ENCODE peak calls at places on chromosomes 11 and 22, in six cellular contexts. B is H1, L is stomach, J is HepG2, P is sigmoid colon, C is upper lobe of left lung. V is an unnamed sample.

GRCh38 chr11:35897019-35897418 is 46.8 kb upstream of the LDLRAD3 start:
- DNase-seq in B (no peak), L (no peak), J (no peak), P (no peak), C (no peak), V (peak)

GRCh38 chr11:131667566-131667965 is 297.2 kb downstream of the NTM start:
- DNase-seq in B (no peak), L (no peak), J (no peak), P (peak), C (no peak), V (no peak)

GRCh38 chr11:105840391-105840790 is 181.6 kb downstream of the MSANTD4 start:
- DNase-seq in B (no peak), L (no peak), J (no peak), P (no peak), C (no peak), V (no peak)

GRCh38 chr22:26589845-26590524 is at the start of gene TPST2:
- DNase-seq in B (peak), L (peak), J (peak), P (peak), C (peak), V (peak)

GRCh38 chr11:73379189-73379880 is 3.1 kb downstream of the RELT start:
- DNase-seq in B (no peak), L (peak), J (no peak), P (no peak), C (no peak), V (no peak)

GRCh38 chr11:26726960-26727359 is 5.1 kb upstream of the SLC5A12 start:
- DNase-seq in B (no peak), L (no peak), J (no peak), P (no peak), C (no peak), V (no peak)

GRCh38 chr11:26247340-26247739 is 84.6 kb upstream of the ANO3 start:
- DNase-seq in B (no peak), L (no peak), J (no peak), P (no peak), C (no peak), V (no peak)

GRCh38 chr22:33539902-33540751 is 380.1 kb downstream of the LARGE1 start:
- DNase-seq in B (no peak), L (peak), J (peak), P (peak), C (peak), V (no peak)

GRCh38 chr22:45072322-45072903 is 62.6 kb upstream of the PHF21B start:
- DNase-seq in B (peak), L (no peak), J (no peak), P (no peak), C (no peak), V (no peak)

GRCh38 chr11:74232316-74232950 is 61.3 kb downstream of the PPME1 start:
- DNase-seq in B (no peak), L (no peak), J (no peak), P (no peak), C (no peak), V (no peak)

GRCh38 chr11:66277475-66278391 is at the start of gene CNIH2:
- DNase-seq in B (peak), L (peak), J (no peak), P (no peak), C (peak), V (no peak)

GRCh38 chr11:68959465-68960298 is 21.1 kb downstream of the MRGPRD start:
- DNase-seq in B (no peak), L (no peak), J (no peak), P (no peak), C (peak), V (no peak)

GRCh38 chr11:3104051-3104714 is 47.0 kb upstream of the CARS1 start:
- DNase-seq in B (no peak), L (peak), J (no peak), P (peak), C (peak), V (no peak)

GRCh38 chr11:19604679-19605375 is 107.8 kb upstream of the NAV2 start:
- DNase-seq in B (no peak), L (no peak), J (no peak), P (no peak), C (no peak), V (peak)

GRCh38 chr11:103109818-103110388 is 677 bp downstream of the DYNC2H1 start:
- DNase-seq in B (no peak), L (no peak), J (no peak), P (no peak), C (peak), V (no peak)

GRCh38 chr11:117582491-117582890 is 214.5 kb downstream of the DSCAML1 start:
- DNase-seq in B (no peak), L (no peak), J (no peak), P (peak), C (peak), V (no peak)

GRCh38 chr11:1486054-1486825 is at the start of gene MOB2:
- DNase-seq in B (no peak), L (peak), J (no peak), P (peak), C (peak), V (no peak)

GRCh38 chr11:10309163-10310093 is 4.6 kb downstream of the ADM start:
- DNase-seq in B (no peak), L (peak), J (peak), P (peak), C (no peak), V (peak)

GRCh38 chr11:111183706-111184105 is 61.8 kb upstream of the POU2AF2 start:
- DNase-seq in B (no peak), L (no peak), J (no peak), P (no peak), C (no peak), V (no peak)

GRCh38 chr11:102552447-102553200 is 22.1 kb upstream of the MMP7 start:
- DNase-seq in B (no peak), L (peak), J (peak), P (no peak), C (no peak), V (no peak)

GRCh38 chr11:72947229-72947628 is 133.0 kb downstream of the ATG16L2 start:
- DNase-seq in B (no peak), L (no peak), J (no peak), P (no peak), C (no peak), V (no peak)

GRCh38 chr22:46798366-46799057 is 36.1 kb downstream of the TBC1D22A start:
- DNase-seq in B (peak), L (peak), J (peak), P (peak), C (peak), V (no peak)

GRCh38 chr11:44094260-44094868 is 1.1 kb upstream of the EXT2 start:
- DNase-seq in B (peak), L (peak), J (peak), P (peak), C (no peak), V (no peak)

GRCh38 chr11:27291302-27291889 is 71.6 kb downstream of the CCDC34 start:
- DNase-seq in B (no peak), L (peak), J (no peak), P (no peak), C (no peak), V (no peak)

GRCh38 chr22:39351689-39352214 is 2.0 kb downstream of the SYNGR1 start:
- DNase-seq in B (no peak), L (no peak), J (no peak), P (no peak), C (no peak), V (no peak)

GRCh38 chr11:44561964-44562734 is 3.3 kb upstream of the CD82 start:
- DNase-seq in B (no peak), L (no peak), J (no peak), P (no peak), C (no peak), V (no peak)

GRCh38 chr11:83061883-83062282 is 9.8 kb downstream of the RAB30 start:
- DNase-seq in B (no peak), L (no peak), J (no peak), P (no peak), C (no peak), V (no peak)

GRCh38 chr11:91979775-91980174 is 244.8 kb upstream of the FAT3 start:
- DNase-seq in B (no peak), L (no peak), J (no peak), P (no peak), C (no peak), V (no peak)

GRCh38 chr11:36567684-36568083 is at the start of gene RAG1:
- DNase-seq in B (no peak), L (no peak), J (no peak), P (no peak), C (no peak), V (no peak)

GRCh38 chr11:65298655-65299179 is 15.9 kb upstream of the CDC42EP2 start:
- DNase-seq in B (no peak), L (no peak), J (no peak), P (peak), C (no peak), V (no peak)

GRCh38 chr22:23163665-23164064 is 16.6 kb upstream of the BCR start:
- DNase-seq in B (no peak), L (no peak), J (no peak), P (peak), C (no peak), V (no peak)

GRCh38 chr11:119706029-119706428 is 23.0 kb downstream of the NECTIN1 start:
- DNase-seq in B (no peak), L (no peak), J (no peak), P (no peak), C (no peak), V (no peak)

GRCh38 chr11:104343578-104343977 is 179.6 kb upstream of the PDGFD start:
- DNase-seq in B (no peak), L (no peak), J (no peak), P (no peak), C (no peak), V (no peak)

DNA sequence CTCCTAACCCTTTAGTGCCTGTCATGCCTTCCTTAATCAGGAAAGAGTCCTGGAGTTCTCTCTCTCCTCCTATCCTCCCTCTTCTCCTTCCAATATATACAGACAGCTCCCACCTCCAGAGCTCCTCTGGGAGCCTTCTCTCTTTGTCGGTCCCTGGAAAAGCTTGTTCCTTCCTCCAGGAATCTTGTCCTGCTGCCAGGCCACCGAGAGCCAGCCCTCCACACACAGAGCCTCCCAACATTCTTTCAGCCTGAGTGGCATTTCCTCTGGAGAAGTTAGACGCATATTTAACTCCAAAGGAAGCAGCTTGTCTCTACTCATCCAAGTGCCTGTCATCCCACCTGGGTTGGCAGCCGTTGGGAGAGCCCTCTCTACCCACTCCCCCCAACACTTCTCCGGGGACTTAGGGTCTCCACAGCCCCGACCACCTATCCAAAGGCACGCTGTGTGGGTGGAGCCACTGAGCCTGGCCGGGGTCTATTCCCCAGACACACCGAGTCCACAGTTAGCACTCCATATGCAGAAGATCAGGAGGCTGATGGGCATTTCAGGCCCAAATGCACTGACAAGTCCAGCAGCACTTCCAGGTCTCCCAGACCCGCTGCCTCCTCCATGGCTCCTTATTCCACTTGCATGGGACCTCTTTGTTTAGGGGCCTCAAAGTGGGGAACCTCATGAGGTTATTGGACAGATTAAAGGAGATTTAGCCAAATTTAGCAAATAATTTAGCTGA is 31.1 kb downstream of the DKK3 start:
- DNase-seq in B (peak), L (peak), J (no peak), P (peak), C (no peak), V (no peak)
- TF ChIP-seq POLR2AphosphoS5 in B (no peak), L (no peak), J (no peak), P (peak), C (no peak), V (peak)

DNA sequence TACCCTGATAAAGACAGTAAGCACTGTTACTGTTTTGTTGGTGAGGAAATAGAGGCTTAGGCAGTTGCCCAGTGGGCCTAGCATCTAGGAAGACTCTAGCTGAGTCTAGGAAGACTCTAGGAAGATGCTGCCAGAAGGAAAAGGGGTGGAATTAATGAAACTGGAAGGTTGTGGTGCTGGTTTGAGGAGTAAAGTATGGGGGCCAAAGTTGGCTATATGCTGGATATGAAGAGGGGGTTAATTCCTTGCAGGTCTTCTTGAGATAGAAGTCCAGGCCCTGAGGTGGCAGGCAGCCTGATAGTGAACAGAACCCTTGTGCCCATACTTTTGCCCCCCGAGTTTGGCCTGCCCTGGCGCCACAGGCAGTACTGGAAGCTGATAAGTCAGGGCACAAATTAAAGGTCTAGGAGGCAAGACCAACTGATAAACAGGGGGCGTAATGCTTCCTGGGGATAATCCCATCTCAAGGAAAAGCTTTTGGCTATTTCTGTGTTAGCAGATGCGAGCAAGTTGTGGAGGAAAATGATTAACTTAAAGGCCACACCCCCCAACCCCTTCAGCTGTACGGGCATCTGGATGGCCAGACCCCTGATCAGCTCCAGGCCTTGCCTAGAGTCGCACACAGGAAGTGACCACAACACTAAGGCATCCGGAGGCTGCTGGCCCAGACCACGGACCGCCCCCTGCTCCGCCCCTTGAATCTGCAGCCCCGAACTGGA is 3.1 kb downstream of the ILK start:
- DNase-seq in B (peak), L (peak), J (peak), P (peak), C (peak), V (peak)
- TF ChIP-seq POLR2A in B (peak), L (no peak), J (peak), P (peak), C (peak), V (peak)

GRCh38 chr11:124152770-124153407 is 30.3 kb upstream of the OR10D3 start:
- DNase-seq in B (no peak), L (no peak), J (no peak), P (no peak), C (no peak), V (no peak)
- TF ChIP-seq EP300 in B (no peak), L (no peak), J (no peak), P (no peak), C (no peak), V (no peak)

GRCh38 chr11:67393437-67393836 is 1.7 kb downstream of the RAD9A start:
- DNase-seq in B (no peak), L (no peak), J (no peak), P (no peak), C (peak), V (no peak)

GRCh38 chr11:67392182-67392715 is 463 bp downstream of the RAD9A start:
- DNase-seq in B (no peak), L (no peak), J (no peak), P (no peak), C (no peak), V (no peak)

GRCh38 chr11:67390947-67391303 is 861 bp upstream of the RAD9A start:
- DNase-seq in B (no peak), L (no peak), J (no peak), P (no peak), C (no peak), V (no peak)

GRCh38 chr11:67389477-67389876 is 2.3 kb upstream of the RAD9A start:
- DNase-seq in B (peak), L (peak), J (peak), P (no peak), C (no peak), V (no peak)

GRCh38 chr11:67391304-67392181 is at the start of gene RAD9A:
- DNase-seq in B (peak), L (peak), J (peak), P (peak), C (peak), V (peak)
- TF ChIP-seq POLR2AphosphoS5 in B (peak), L (peak), J (peak), P (peak), C (peak), V (peak)

GRCh38 chr11:75311858-75312288 is 39.6 kb downstream of the ARRB1 start:
- DNase-seq in B (no peak), L (peak), J (no peak), P (peak), C (peak), V (peak)
- TF ChIP-seq POLR2A in B (no peak), L (peak), J (no peak), P (no peak), C (no peak), V (no peak)

V was measured in esophagus muscularis mucosa.